ENCODE peak calls at places on chromosomes 1 and 21, in four cellular contexts. N, U, F and W are unnamed samples.

GRCh38 chr1:230339033-230339432 is 87.1 kb downstream of the PGBD5 start:
- DNase-seq in U (no peak), N (no peak), F (no peak), W (no peak)

GRCh38 chr1:166379447-166379846 is 212.6 kb upstream of the FAM78B start:
- DNase-seq in U (no peak), N (no peak), F (no peak), W (no peak)

GRCh38 chr1:110390692-110391232 is at the start of gene SLC16A4:
- DNase-seq in N (peak), U (no peak), F (no peak), W (no peak)

GRCh38 chr1:70071597-70071996 is 133.8 kb downstream of the LRRC40 start:
- DNase-seq in F (no peak), N (no peak), U (no peak), W (no peak)

GRCh38 chr1:202124107-202124506 is 1.4 kb downstream of the GPR37L1 start:
- DNase-seq in F (no peak), N (no peak), U (no peak), W (no peak)

GRCh38 chr21:33071878-33072306 is 2.0 kb downstream of the OLIG1 start:
- DNase-seq in N (peak), U (no peak), F (no peak), W (peak)

GRCh38 chr1:222777463-222777862 is 37.4 kb upstream of the DISP1 start:
- DNase-seq in F (no peak), N (no peak), U (no peak), W (no peak)

GRCh38 chr1:59526240-59526639 is 229.3 kb downstream of the FGGY start:
- DNase-seq in U (no peak), F (no peak), N (no peak), W (no peak)

GRCh38 chr1:247281001-247281574 is 25.2 kb downstream of the VN1R5 start:
- DNase-seq in N (no peak), F (no peak), U (no peak), W (no peak)

GRCh38 chr1:79497193-79497773 is 490.8 kb upstream of the ADGRL4 start:
- DNase-seq in F (peak), U (no peak), N (peak), W (peak)

GRCh38 chr1:93904228-93904627 is 5.0 kb downstream of the GCLM start:
- DNase-seq in N (no peak), U (no peak), F (no peak), W (no peak)

GRCh38 chr1:78176448-78176847 is 130.7 kb downstream of the GIPC2 start:
- DNase-seq in U (no peak), F (peak), N (no peak), W (no peak)

GRCh38 chr1:15799004-15799867 is 8.2 kb downstream of the UQCRHL start:
- DNase-seq in F (peak), U (no peak), N (no peak), W (no peak)

GRCh38 chr1:53182111-53182593 is 14.5 kb upstream of the CPT2 start:
- DNase-seq in U (peak), N (peak), F (peak), W (peak)

GRCh38 chr1:938088-938683 is 14.5 kb downstream of the SAMD11 start:
- DNase-seq in N (no peak), F (peak), U (no peak), W (no peak)

GRCh38 chr1:87329756-87330200 is 1.1 kb downstream of the LMO4 start:
- DNase-seq in F (no peak), U (no peak), N (no peak), W (no peak)

GRCh38 chr1:235739124-235739523 is 89.5 kb upstream of the GNG4 start:
- DNase-seq in U (no peak), F (peak), N (no peak), W (no peak)

GRCh38 chr1:228963795-228964177 is 228.5 kb downstream of the RHOU start:
- DNase-seq in F (no peak), N (no peak), U (no peak), W (no peak)

GRCh38 chr1:165696625-165697100 is 1.7 kb downstream of the ALDH9A1 start:
- DNase-seq in N (no peak), U (no peak), F (peak), W (no peak)

GRCh38 chr1:50271968-50272578 is 151.2 kb downstream of the DMRTA2 start:
- DNase-seq in F (peak), U (no peak), N (peak), W (peak)

GRCh38 chr1:112542206-112542973 is 33.6 kb downstream of the WNT2B start:
- DNase-seq in U (no peak), N (no peak), F (no peak), W (no peak)

GRCh38 chr1:202811296-202812175 is 782 bp downstream of the PCAT6 start:
- DNase-seq in N (peak), F (peak), U (peak), W (peak)

GRCh38 chr1:17665950-17666720 is 89.0 kb upstream of the ACTL8 start:
- DNase-seq in U (no peak), N (no peak), F (no peak), W (no peak)